ENCODE peak calls at places on chromosome 2, in nine cellular contexts. I is lower lobe of right lung, C is glutamatergic neuron, W is heart left ventricle, S is naive B cell, G is GM03348, Q is left ventricle myocardium inferior, H is tibial nerve, D is NCI-H2081 treated with DMSO at 0.1 percent for 48 hours. X is an unnamed sample.

GRCh38 chr2:239742377-239742776 is 282.8 kb downstream of the NDUFA10 start:
- DNase-seq in I (no peak), C (no peak), W (peak), S (no peak), G (no peak), Q (no peak), H (no peak), D (no peak), X (no peak)

GRCh38 chr2:20541305-20541640 is 94.4 kb downstream of the RHOB start:
- DNase-seq in I (no peak), C (no peak), W (no peak), S (no peak), G (no peak), Q (no peak), H (no peak), D (no peak), X (peak)

GRCh38 chr2:239263937-239264837 is 136.6 kb downstream of the HDAC4 start:
- DNase-seq in I (no peak), C (peak), W (peak), S (no peak), G (peak), Q (no peak), H (no peak), D (no peak), X (no peak)

GRCh38 chr2:1339757-1340515 is 73.3 kb upstream of the TPO start:
- DNase-seq in I (no peak), C (no peak), W (no peak), S (no peak), G (no peak), Q (no peak), H (no peak), D (no peak), X (no peak)

GRCh38 chr2:103808814-103809213 is 1045.1 kb upstream of the POU3F3 start:
- DNase-seq in I (no peak), C (no peak), W (no peak), S (no peak), G (no peak), Q (no peak), H (no peak), D (no peak), X (no peak)

GRCh38 chr2:1140389-1141003 is 189.8 kb downstream of the SNTG2 start:
- DNase-seq in I (no peak), C (peak), W (no peak), S (peak), G (peak), Q (no peak), H (no peak), D (no peak), X (peak)

GRCh38 chr2:237735762-237736161 is 62.8 kb upstream of the RBM44 start:
- DNase-seq in I (no peak), C (no peak), W (no peak), S (no peak), G (no peak), Q (no peak), H (no peak), D (no peak), X (no peak)

GRCh38 chr2:32882911-32883810 is 63.6 kb upstream of the LTBP1 start:
- DNase-seq in I (no peak), C (no peak), W (no peak), S (no peak), G (peak), Q (no peak), H (no peak), D (no peak), X (no peak)

GRCh38 chr2:75619992-75620740 is 26.4 kb upstream of the MRPL19 start:
- DNase-seq in I (no peak), C (no peak), W (no peak), S (no peak), G (no peak), Q (no peak), H (no peak), D (no peak), X (no peak)

GRCh38 chr2:33412920-33413319 is 63.5 kb upstream of the RASGRP3 start:
- DNase-seq in I (no peak), C (no peak), W (no peak), S (no peak), G (peak), Q (no peak), H (no peak), D (no peak), X (no peak)

GRCh38 chr2:96091141-96091710 is 25.1 kb downstream of the ADRA2B start:
- DNase-seq in I (peak), C (peak), W (no peak), S (no peak), G (no peak), Q (peak), H (peak), D (no peak), X (no peak)

GRCh38 chr2:75500633-75501032 is 60.1 kb downstream of the EVA1A start:
- DNase-seq in I (no peak), C (no peak), W (no peak), S (no peak), G (no peak), Q (no peak), H (no peak), D (peak), X (no peak)

GRCh38 chr2:216286616-216287231 is 85.6 kb downstream of the MARCHF4 start:
- DNase-seq in I (no peak), C (no peak), W (no peak), S (no peak), G (no peak), Q (no peak), H (no peak), D (no peak), X (no peak)

GRCh38 chr2:237941239-237941638 is 25.6 kb upstream of the UBE2F start:
- DNase-seq in I (no peak), C (no peak), W (no peak), S (no peak), G (no peak), Q (no peak), H (no peak), D (no peak), X (no peak)

GRCh38 chr2:69549421-69549820 is 94.1 kb downstream of the AAK1 start:
- DNase-seq in I (no peak), C (no peak), W (no peak), S (no peak), G (peak), Q (no peak), H (no peak), D (no peak), X (no peak)

GRCh38 chr2:218569661-218570500 is 1.2 kb downstream of the CNOT9 start:
- DNase-seq in I (no peak), C (no peak), W (no peak), S (peak), G (peak), Q (peak), H (no peak), D (no peak), X (no peak)

GRCh38 chr2:156955701-156956100 is 301.8 kb upstream of the GALNT5 start:
- DNase-seq in I (no peak), C (no peak), W (no peak), S (no peak), G (no peak), Q (no peak), H (no peak), D (no peak), X (no peak)

GRCh38 chr2:227817940-227818568 is 4.4 kb downstream of the CCL20 start:
- DNase-seq in I (peak), C (no peak), W (peak), S (no peak), G (peak), Q (peak), H (peak), D (no peak), X (no peak)

GRCh38 chr2:4219571-4219970 is 516.2 kb downstream of the DCDC2C start:
- DNase-seq in I (no peak), C (no peak), W (no peak), S (no peak), G (no peak), Q (no peak), H (no peak), D (peak), X (no peak)

GRCh38 chr2:36479406-36479805 is 118.6 kb downstream of the FEZ2 start:
- DNase-seq in I (no peak), C (no peak), W (no peak), S (no peak), G (no peak), Q (no peak), H (no peak), D (no peak), X (no peak)

GRCh38 chr2:129267559-129267958 is 711.9 kb upstream of the RAB6C start:
- DNase-seq in I (no peak), C (no peak), W (no peak), S (no peak), G (no peak), Q (no peak), H (no peak), D (no peak), X (no peak)

GRCh38 chr2:173053043-173053699 is 22.5 kb upstream of the MAP3K20 start:
- DNase-seq in I (no peak), C (no peak), W (no peak), S (no peak), G (peak), Q (no peak), H (no peak), D (no peak), X (no peak)

GRCh38 chr2:164314148-164314547 is 307.1 kb downstream of the GRB14 start:
- DNase-seq in I (no peak), C (no peak), W (no peak), S (no peak), G (no peak), Q (no peak), H (no peak), D (no peak), X (peak)

GRCh38 chr2:97868986-97869721 is 126.6 kb downstream of the TMEM131 start:
- DNase-seq in I (no peak), C (no peak), W (peak), S (no peak), G (peak), Q (peak), H (no peak), D (no peak), X (no peak)

X was measured in WERI-Rb-1.